ENCODE peak calls at places on chromosomes 16 and 17, in six cellular contexts. T, O, D, G, V and S are unnamed samples.
A peak's percentile ranks its signal among the peaks of the same experiment; 100 is the strongest.

GRCh38 chr17:32485261-32485955 is 1.4 kb upstream of the CDK5R1 start:
- DNase-seq in D (no peak), O (no peak), T (no peak), V (no peak), G (no peak), S (no peak)

GRCh38 chr17:6639651-6640535 is 618 bp downstream of the KIAA0753 start:
- DNase-seq in V (no peak), O (peak; percentile 45), G (peak; percentile 71), T (no peak), D (peak; percentile 15), S (peak; percentile 28)

GRCh38 chr16:88633684-88634140 is 4.7 kb upstream of the IL17C start:
- DNase-seq in T (no peak), O (peak; percentile 31), D (peak; percentile 40), V (no peak), G (no peak), S (peak; percentile 36)

GRCh38 chr16:49462989-49463371 is 89.4 kb downstream of the C16orf78 start:
- DNase-seq in D (no peak), G (peak; percentile 43), O (no peak), T (no peak), V (peak; percentile 16), S (no peak)

GRCh38 chr16:53091508-53092211 is 36.9 kb downstream of the CHD9 start:
- DNase-seq in D (peak; percentile 58), O (peak; percentile 92), V (peak; percentile 92), T (peak; percentile 67), G (peak; percentile 85), S (peak; percentile 99)

GRCh38 chr17:77233127-77233526 is 92.4 kb downstream of the SEC14L1 start:
- DNase-seq in G (no peak), V (no peak), O (no peak), D (no peak), T (no peak), S (no peak)

GRCh38 chr16:68972720-68973119 is 129.4 kb downstream of the TANGO6 start:
- DNase-seq in V (no peak), O (peak; percentile 83), D (no peak), T (no peak), G (no peak), S (peak; percentile 64)

GRCh38 chr16:3754304-3754703 is 37.0 kb upstream of the TRAP1 start:
- DNase-seq in O (peak; percentile 36), D (no peak), V (no peak), T (no peak), G (no peak), S (no peak)

GRCh38 chr17:27879987-27880608 is 13.1 kb downstream of the LYRM9 start:
- DNase-seq in D (peak; percentile 52), T (peak; percentile 74), O (peak; percentile 75), G (peak; percentile 77), V (no peak), S (peak; percentile 51)

GRCh38 chr16:85423186-85423550 is 190.0 kb upstream of the GSE1 start:
- DNase-seq in T (peak; percentile 9), O (no peak), D (no peak), G (no peak), V (no peak), S (no peak)

GRCh38 chr16:57764341-57765159 is 29.0 kb downstream of the KATNB1 start:
- DNase-seq in T (no peak), O (peak; percentile 77), V (no peak), G (no peak), D (no peak), S (peak; percentile 90)

GRCh38 chr16:69344171-69344570 is 4.6 kb downstream of the NIP7 start:
- DNase-seq in G (no peak), V (no peak), D (no peak), O (no peak), T (no peak), S (no peak)

GRCh38 chr17:15262291-15263205 is 2.6 kb downstream of the PMP22 start:
- DNase-seq in G (peak; percentile 98), V (no peak), D (no peak), O (peak; percentile 84), T (peak; percentile 92), S (peak; percentile 94)

GRCh38 chr16:77711775-77712174 is 10.5 kb upstream of the NUDT7 start:
- DNase-seq in G (no peak), D (no peak), O (no peak), V (no peak), T (no peak), S (peak; percentile 65)